ENCODE peak calls at places on chromosomes 3 and 15, in seven cellular contexts. N is GM23248; Y is IMR-90; X is CD8-positive, alpha-beta memory T cell; P is tibial nerve; R is mammary epithelial cell; W is pancreas. U is an unnamed sample. For H3K4me1, the result is how much of the 10 kb centered on the place peaks cover.

GRCh38 chr3:170128977-170129431 is 52.5 kb downstream of the PHC3 start:
- DNase-seq in P (no peak), Y (peak), X (no peak), R (peak), W (no peak), N (peak), U (no peak)

GRCh38 chr15:65102912-65103311 is 12.1 kb downstream of the UBAP1L start:
- DNase-seq in X (no peak), W (no peak), P (no peak), Y (no peak), N (no peak), R (no peak), U (no peak)

GRCh38 chr3:174862101-174862500 is 3.0 kb downstream of the NAALADL2 start:
- DNase-seq in W (no peak), N (no peak), P (no peak), R (peak), X (no peak), Y (no peak), U (no peak)

GRCh38 chr3:16504242-16504641 is 9.3 kb downstream of the RFTN1 start:
- DNase-seq in W (no peak), N (no peak), X (no peak), P (no peak), R (no peak), Y (peak), U (no peak)

GRCh38 chr3:64837126-64837738 is 149.4 kb upstream of the ADAMTS9 start:
- DNase-seq in X (no peak), W (no peak), N (no peak), R (peak), Y (no peak), P (no peak), U (no peak)

GRCh38 chr3:63960048-63960711 is 48.0 kb upstream of the SCAANT1 start:
- DNase-seq in X (no peak), P (no peak), N (peak), Y (peak), W (peak), R (peak), U (no peak)

GRCh38 chr3:126358038-126358815 is 1.0 kb upstream of the KLF15 start:
- DNase-seq in Y (no peak), R (no peak), P (peak), N (peak), W (no peak), X (no peak), U (no peak)

GRCh38 chr3:127955680-127956079 is 40.6 kb downstream of the KBTBD12 start:
- DNase-seq in Y (no peak), N (no peak), X (no peak), R (no peak), P (no peak), W (no peak), U (no peak)

GRCh38 chr3:108552267-108553159 is 36.7 kb downstream of the CIP2A start:
- DNase-seq in R (peak), W (no peak), Y (peak), P (no peak), X (peak), N (peak), U (no peak)

GRCh38 chr3:173249457-173249856 is 108.4 kb upstream of the SPATA16 start:
- DNase-seq in P (no peak), W (no peak), X (no peak), Y (no peak), N (no peak), R (no peak), U (no peak)

GRCh38 chr3:120092444-120092843 is 1.8 kb downstream of the GSK3B start:
- DNase-seq in R (no peak), P (no peak), W (no peak), N (no peak), Y (no peak), X (no peak), U (no peak)

GRCh38 chr3:17412950-17413530 is 329.4 kb downstream of the TBC1D5 start:
- DNase-seq in Y (peak), P (no peak), R (peak), X (peak), N (peak), W (no peak), U (no peak)

GRCh38 chr15:27989428-27989827 is 109.7 kb downstream of the OCA2 start:
- DNase-seq in W (no peak), P (no peak), N (no peak), R (no peak), X (no peak), Y (no peak), U (no peak)

GRCh38 chr15:89870688-89871288 is 23.0 kb downstream of the AP3S2 start:
- DNase-seq in W (no peak), X (no peak), P (no peak), R (no peak), Y (no peak), N (no peak), U (no peak)

GRCh38 chr15:48695088-48695834 is 49.8 kb upstream of the FBN1 start:
- DNase-seq in P (no peak), R (peak), Y (peak), W (no peak), N (peak), X (no peak), U (no peak)

GRCh38 chr3:190692256-190692655 is 170.2 kb downstream of the GMNC start:
- DNase-seq in N (no peak), X (no peak), Y (no peak), R (peak), P (no peak), W (no peak), U (no peak)

GRCh38 chr3:39718674-39719595 is 90.5 kb upstream of the MYRIP start:
- DNase-seq in P (no peak), Y (peak), R (peak), W (no peak), X (no peak), N (peak), U (no peak)

GRCh38 chr15:77817434-77817833 is 184.7 kb upstream of the LINGO1 start:
- DNase-seq in W (no peak), P (no peak), Y (no peak), R (no peak), N (no peak), X (no peak), U (no peak)

GRCh38 chr15:77895742-77896141 is 181.8 kb downstream of the TBC1D2B start:
- DNase-seq in Y (no peak), W (no peak), N (peak), X (no peak), R (no peak), P (no peak), U (no peak)

GRCh38 chr3:16828815-16829214 is 55.9 kb upstream of the PLCL2 start:
- DNase-seq in N (peak), X (peak), P (no peak), Y (peak), R (peak), W (peak), U (no peak)

GRCh38 chr15:71444866-71445590 is 329.8 kb downstream of the THSD4 start:
- DNase-seq in Y (peak), N (peak), X (no peak), P (no peak), R (peak), W (no peak), U (no peak)

DNA sequence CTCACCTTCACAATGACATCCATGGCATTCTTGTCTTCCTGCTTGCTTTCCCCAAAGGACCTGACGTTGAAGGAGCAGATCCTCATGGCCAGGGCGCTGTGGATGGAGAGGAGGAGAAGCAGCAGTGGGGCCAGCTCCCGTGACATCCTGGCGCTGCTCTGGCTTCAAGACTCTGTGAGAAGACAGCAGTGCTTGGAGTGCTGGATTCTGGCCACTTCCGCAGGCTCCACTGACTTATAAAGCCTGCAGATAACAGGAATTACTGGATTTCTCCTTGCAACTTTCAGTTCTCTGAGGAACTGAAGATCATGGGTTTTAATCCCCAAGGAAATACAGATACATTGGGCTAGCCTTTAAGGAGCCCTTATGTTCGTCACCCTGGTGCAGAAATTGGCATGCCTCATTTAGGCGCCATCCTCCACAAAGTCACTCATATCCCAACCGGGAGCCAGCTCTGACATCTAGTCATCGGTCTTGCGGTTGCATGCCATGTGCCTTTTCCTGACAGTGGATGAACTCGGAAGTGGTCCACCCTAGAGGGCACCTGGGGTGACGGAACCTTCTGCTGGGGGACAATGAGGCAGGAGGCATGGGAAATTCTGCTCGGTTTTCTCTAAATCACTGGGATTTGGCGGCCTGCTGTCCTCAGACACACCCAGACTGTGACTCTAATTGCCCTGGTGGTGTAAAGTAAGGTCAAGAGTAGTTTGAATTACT is at the start of gene DNASE1L3:
- DNase-seq in Y (no peak), N (no peak), R (no peak), X (no peak), W (no peak), P (no peak), U (no peak)
- H3K4me1 ChIP-seq in Y (under half), N (under half), R (under half), X (under half), W (under half), P (under half), U (under half)

GRCh38 chr3:31575448-31575847 is 42.7 kb downstream of the STT3B start:
- DNase-seq in P (no peak), R (no peak), N (no peak), X (no peak), W (no peak), Y (no peak), U (no peak)
- H3K4me1 ChIP-seq in P (under half), R (under half), N (under half), X (half or more), W (under half), Y (under half), U (under half)

GRCh38 chr15:51223771-51224229 is 114.6 kb downstream of the CYP19A1 start:
- DNase-seq in Y (peak), P (no peak), R (peak), X (no peak), N (peak), W (no peak), U (no peak)
- H3K4me1 ChIP-seq in Y (under half), P (under half), R (under half), X (under half), N (under half), W (under half), U (under half)

GRCh38 chr3:11560746-11561145 is 83.0 kb downstream of the VGLL4 start:
- DNase-seq in N (no peak), X (no peak), W (no peak), Y (no peak), P (no peak), R (no peak), U (no peak)

GRCh38 chr3:11558461-11558903 is 85.2 kb downstream of the VGLL4 start:
- DNase-seq in N (no peak), Y (no peak), W (no peak), P (no peak), X (no peak), R (no peak), U (peak)

GRCh38 chr3:11559816-11560633 is 83.7 kb downstream of the VGLL4 start:
- DNase-seq in W (no peak), N (no peak), R (no peak), P (no peak), X (no peak), Y (no peak), U (peak)

GRCh38 chr3:11558002-11558401 is 85.7 kb downstream of the VGLL4 start:
- DNase-seq in Y (peak), R (peak), W (no peak), X (no peak), N (peak), P (no peak), U (peak)

GRCh38 chr3:11558918-11559815 is 84.5 kb downstream of the VGLL4 start:
- DNase-seq in X (no peak), W (no peak), Y (no peak), R (no peak), P (no peak), N (no peak), U (no peak)
- H3K4me1 ChIP-seq in X (under half), W (under half), Y (under half), R (under half), P (half or more), N (under half), U (under half)

DNA sequence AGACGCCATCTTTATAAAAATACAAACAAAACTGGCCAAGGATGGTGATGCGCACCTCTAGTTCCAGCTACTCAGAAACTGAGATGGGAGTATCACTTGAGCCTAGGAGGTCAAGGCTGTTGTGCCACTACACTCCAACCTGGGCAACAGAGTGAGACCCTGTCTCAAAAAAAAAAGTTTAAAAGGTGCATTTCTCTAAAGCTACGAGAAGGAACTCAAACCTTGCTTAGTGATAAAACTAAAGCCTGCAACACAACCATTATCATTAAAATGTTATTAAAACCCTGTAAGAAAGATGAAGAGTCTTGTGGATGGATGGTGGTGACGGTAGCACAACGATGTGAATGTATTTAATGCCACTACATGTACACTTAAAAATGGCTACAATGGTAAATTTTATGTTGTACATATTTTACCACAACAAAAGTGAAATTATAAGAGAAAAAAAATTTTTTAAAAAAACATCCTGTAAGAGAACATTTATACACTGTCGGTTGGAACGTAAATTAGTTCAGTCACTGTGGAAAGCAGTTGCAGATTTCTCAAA is 3.1 kb downstream of the PLD1 start:
- DNase-seq in R (no peak), Y (no peak), P (no peak), N (no peak), X (no peak), W (no peak), U (no peak)
- H3K4me1 ChIP-seq in R (under half), Y (under half), P (half or more), N (under half), X (under half), W (under half), U (under half)

U was measured in ovary.